ENCODE peak calls at places on chromosomes 16 and 17, in five cellular contexts. One of them, this sample, is unnamed.

GRCh38 chr16:89695086-89695874 is 6.2 kb downstream of the SPATA2L start:
- DNase-seq in astrocyte of the cerebellum: no peak
- DNase-seq in AG09319: no peak
- DNase-seq in omental fat pad: no peak
- DNase-seq in nephron progenitor cell: no peak
- DNase-seq in this sample: no peak

GRCh38 chr16:81863630-81864352 is 84.7 kb downstream of the PLCG2 start:
- DNase-seq in astrocyte of the cerebellum: no peak
- DNase-seq in AG09319: no peak
- DNase-seq in omental fat pad: no peak
- DNase-seq in nephron progenitor cell: no peak
- DNase-seq in this sample: no peak

GRCh38 chr16:82136956-82137818 is 32.8 kb downstream of the MPHOSPH6 start:
- DNase-seq in astrocyte of the cerebellum: peak
- DNase-seq in AG09319: no peak
- DNase-seq in omental fat pad: no peak
- DNase-seq in nephron progenitor cell: no peak
- DNase-seq in this sample: no peak

GRCh38 chr17:37283414-37283961 is 92.3 kb upstream of the C17orf78 start:
- DNase-seq in astrocyte of the cerebellum: no peak
- DNase-seq in AG09319: peak
- DNase-seq in omental fat pad: no peak
- DNase-seq in nephron progenitor cell: no peak
- DNase-seq in this sample: no peak

GRCh38 chr17:43018008-43018853 is 4.0 kb downstream of the VAT1 start:
- DNase-seq in astrocyte of the cerebellum: no peak
- DNase-seq in AG09319: no peak
- DNase-seq in omental fat pad: no peak
- DNase-seq in nephron progenitor cell: peak
- DNase-seq in this sample: no peak

GRCh38 chr17:60321336-60322055 is 70.4 kb downstream of the USP32 start:
- DNase-seq in astrocyte of the cerebellum: no peak
- DNase-seq in AG09319: no peak
- DNase-seq in omental fat pad: no peak
- DNase-seq in nephron progenitor cell: no peak
- DNase-seq in this sample: no peak

GRCh38 chr17:30472238-30472890 is 4.8 kb upstream of the GOSR1 start:
- DNase-seq in astrocyte of the cerebellum: no peak
- DNase-seq in AG09319: no peak
- DNase-seq in omental fat pad: no peak
- DNase-seq in nephron progenitor cell: no peak
- DNase-seq in this sample: no peak

GRCh38 chr17:50904522-50905459 is 38.6 kb upstream of the TOB1 start:
- DNase-seq in astrocyte of the cerebellum: peak
- DNase-seq in AG09319: no peak
- DNase-seq in omental fat pad: no peak
- DNase-seq in nephron progenitor cell: no peak
- DNase-seq in this sample: no peak

DNA sequence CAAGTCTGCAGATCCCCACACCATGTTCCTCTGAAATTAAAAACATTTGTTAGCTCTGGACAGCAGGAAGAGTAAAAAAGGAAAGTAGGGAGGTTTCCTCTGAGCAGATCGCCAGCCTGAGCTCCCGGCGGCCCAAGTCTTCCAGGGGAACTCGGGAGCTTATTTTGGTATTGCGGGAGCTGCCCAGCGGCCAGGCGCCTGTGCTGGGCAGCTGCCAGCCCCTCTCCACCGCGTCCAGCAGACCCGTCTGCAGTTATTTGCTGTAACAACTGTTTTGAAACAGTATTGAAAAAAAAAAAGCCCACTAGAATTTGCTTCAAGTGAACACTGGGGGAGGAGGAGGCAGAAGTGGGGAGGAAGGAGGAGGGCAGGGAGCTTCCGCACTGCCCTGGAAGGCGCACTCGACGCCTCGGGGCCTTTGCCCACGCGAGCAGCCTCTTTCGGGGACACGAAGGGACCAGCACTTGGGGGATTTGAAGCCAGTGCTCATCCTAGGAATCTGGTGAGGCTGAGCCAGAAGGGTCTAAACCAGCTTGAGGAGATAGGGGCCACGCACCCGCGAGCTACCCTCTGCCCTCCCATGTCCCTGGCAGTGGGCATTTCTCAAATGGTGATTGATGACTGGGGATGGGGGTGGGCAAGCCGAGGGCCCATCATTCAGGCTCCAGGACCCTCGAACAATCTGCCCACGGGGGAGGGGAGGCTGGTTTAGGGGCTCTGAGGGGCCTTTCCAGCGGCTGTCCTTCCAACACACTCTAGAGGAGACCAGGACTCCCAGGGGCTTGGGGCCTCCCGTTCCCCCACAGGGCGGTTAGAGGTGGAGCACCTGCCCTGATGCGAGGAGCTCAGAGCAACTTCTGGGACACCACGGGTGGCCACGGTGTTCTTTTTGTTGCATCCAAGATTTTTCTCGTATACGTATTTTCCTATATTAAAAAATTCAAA is 3.0 kb upstream of the BAHCC1 start:
- DNase-seq in astrocyte of the cerebellum: no peak
- DNase-seq in AG09319: peak
- DNase-seq in omental fat pad: no peak
- DNase-seq in nephron progenitor cell: no peak
- DNase-seq in this sample: no peak
- TF ChIP-seq CTCF in astrocyte of the cerebellum: no peak
- TF ChIP-seq CTCF in AG09319: no peak
- TF ChIP-seq CTCF in omental fat pad: no peak
- TF ChIP-seq CTCF in nephron progenitor cell: no peak
- TF ChIP-seq CTCF in this sample: no peak

DNA sequence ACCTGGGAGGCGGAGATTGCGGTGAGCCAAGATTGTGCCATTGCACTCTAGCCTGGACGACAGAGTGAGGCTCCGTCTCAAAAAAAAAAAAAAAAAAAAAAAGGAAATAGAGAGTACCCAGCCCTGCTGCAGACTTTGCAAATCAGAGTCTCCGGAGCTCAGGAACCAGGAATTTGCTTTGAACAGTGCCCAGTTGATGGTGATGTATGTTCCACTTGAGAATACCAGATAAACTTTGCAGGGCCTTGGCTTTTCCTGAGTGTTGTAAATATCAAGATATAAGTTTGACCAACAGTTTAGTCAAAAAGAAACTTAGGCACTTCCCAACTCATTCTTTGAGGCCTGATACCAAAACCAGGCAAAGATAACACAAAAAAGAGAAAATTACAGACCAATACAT is 30.6 kb upstream of the MAP3K14 start:
- DNase-seq in astrocyte of the cerebellum: no peak
- DNase-seq in AG09319: no peak
- DNase-seq in omental fat pad: no peak
- DNase-seq in nephron progenitor cell: no peak
- DNase-seq in this sample: no peak
- TF ChIP-seq CTCF in astrocyte of the cerebellum: no peak
- TF ChIP-seq CTCF in AG09319: no peak
- TF ChIP-seq CTCF in omental fat pad: no peak
- TF ChIP-seq CTCF in nephron progenitor cell: no peak
- TF ChIP-seq CTCF in this sample: no peak

GRCh38 chr16:30660424-30661251 is 2.4 kb downstream of the FBRS start:
- DNase-seq in astrocyte of the cerebellum: no peak
- DNase-seq in AG09319: no peak
- DNase-seq in omental fat pad: no peak
- DNase-seq in nephron progenitor cell: no peak
- DNase-seq in this sample: no peak

GRCh38 chr16:30657866-30658730 is at the start of gene FBRS:
- DNase-seq in astrocyte of the cerebellum: peak
- DNase-seq in AG09319: peak
- DNase-seq in omental fat pad: peak
- DNase-seq in nephron progenitor cell: peak
- DNase-seq in this sample: peak

GRCh38 chr16:30659507-30660423 is 1.5 kb downstream of the FBRS start:
- DNase-seq in astrocyte of the cerebellum: no peak
- DNase-seq in AG09319: no peak
- DNase-seq in omental fat pad: no peak
- DNase-seq in nephron progenitor cell: peak
- DNase-seq in this sample: no peak

GRCh38 chr16:30656974-30657865 is 1.0 kb upstream of the FBRS start:
- DNase-seq in astrocyte of the cerebellum: no peak
- DNase-seq in AG09319: no peak
- DNase-seq in omental fat pad: no peak
- DNase-seq in nephron progenitor cell: no peak
- DNase-seq in this sample: no peak

DNA sequence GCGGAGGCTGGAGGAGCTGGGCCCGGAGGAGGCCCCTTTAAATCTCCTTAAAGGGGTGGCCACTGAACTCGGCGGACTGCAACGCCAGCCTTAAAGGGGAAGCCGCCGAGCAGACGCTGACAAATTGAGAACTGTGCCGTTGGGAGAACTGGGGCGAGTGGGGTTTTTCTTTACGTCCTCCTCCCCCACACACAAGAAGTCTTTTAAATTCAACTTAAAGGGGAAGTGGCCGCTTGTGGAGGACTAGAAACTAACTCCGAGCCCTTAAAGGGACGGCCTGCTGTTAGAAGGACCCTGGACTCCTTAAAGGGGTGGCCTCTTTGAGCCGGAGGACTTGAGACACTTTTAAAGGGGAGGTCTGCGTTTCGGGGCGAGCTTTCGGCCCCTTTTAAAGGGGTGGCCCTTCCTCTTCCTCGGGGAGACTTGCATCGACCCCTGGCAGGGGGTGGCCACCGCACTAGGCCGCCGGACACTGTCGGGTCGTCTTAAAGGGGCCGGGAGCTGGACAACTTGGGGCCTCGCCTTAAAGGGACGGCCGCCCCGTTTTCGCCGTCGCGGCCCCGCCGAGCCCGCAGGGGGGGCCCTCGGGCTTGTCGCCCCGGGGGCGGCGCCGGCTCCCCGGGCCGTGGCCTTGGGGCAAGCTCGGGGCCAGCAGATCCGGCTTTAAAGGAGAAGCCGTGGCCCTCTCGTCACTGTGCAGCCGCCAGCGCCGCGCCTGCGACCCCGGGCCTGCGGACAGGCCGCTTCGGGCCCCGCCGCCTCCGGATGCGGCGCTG is 688 bp downstream of the FBRS start:
- DNase-seq in astrocyte of the cerebellum: peak
- DNase-seq in AG09319: peak
- DNase-seq in omental fat pad: peak
- DNase-seq in nephron progenitor cell: peak
- DNase-seq in this sample: peak
- TF ChIP-seq CTCF in astrocyte of the cerebellum: no peak
- TF ChIP-seq CTCF in AG09319: no peak
- TF ChIP-seq CTCF in omental fat pad: no peak
- TF ChIP-seq CTCF in nephron progenitor cell: no peak
- TF ChIP-seq CTCF in this sample: no peak

DNA sequence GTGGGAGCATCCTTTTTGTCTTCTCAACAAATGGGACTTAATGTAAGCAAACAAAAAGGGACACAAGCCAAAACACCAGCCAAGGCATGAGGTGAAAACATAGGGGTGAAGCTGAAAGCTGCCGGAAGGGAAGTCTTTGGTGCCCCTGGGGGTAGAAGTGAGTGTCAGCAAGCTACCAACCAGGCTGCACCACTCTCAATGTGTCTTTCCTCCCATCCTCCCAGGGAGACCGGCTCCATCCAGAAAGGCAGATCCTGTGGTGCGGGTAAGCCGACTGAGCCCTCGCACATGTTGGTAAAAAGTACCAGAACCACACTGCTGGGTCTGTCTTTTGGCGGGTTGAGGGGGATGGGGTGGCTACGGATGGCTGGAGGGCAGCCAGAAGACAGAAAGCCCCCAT is 52.0 kb upstream of the SREBF1 start:
- DNase-seq in astrocyte of the cerebellum: no peak
- DNase-seq in AG09319: no peak
- DNase-seq in omental fat pad: no peak
- DNase-seq in nephron progenitor cell: peak
- DNase-seq in this sample: no peak
- TF ChIP-seq CTCF in astrocyte of the cerebellum: peak
- TF ChIP-seq CTCF in AG09319: no peak
- TF ChIP-seq CTCF in omental fat pad: no peak
- TF ChIP-seq CTCF in nephron progenitor cell: peak
- TF ChIP-seq CTCF in this sample: no peak

DNA sequence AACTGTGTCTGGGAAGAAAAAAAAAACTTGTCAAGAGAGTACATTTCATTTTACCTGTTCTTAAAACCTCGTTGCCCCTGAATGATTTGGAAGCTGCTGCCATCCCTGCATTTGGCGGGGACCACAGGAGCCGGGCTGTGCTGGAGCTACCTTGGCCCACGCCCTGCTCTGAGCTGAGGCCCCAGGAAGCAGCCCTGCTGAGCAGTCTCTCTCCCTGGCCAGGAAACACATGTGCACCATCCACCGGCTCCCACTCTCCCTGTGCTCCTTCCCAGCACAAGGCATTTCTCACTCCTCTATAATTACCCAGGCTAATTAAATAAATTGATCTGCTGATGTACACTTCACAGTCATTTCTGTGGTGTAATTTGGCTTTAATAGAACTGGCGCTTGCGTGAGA is 252.1 kb upstream of the EEF2KMT start:
- DNase-seq in astrocyte of the cerebellum: no peak
- DNase-seq in AG09319: no peak
- DNase-seq in omental fat pad: no peak
- DNase-seq in nephron progenitor cell: no peak
- DNase-seq in this sample: no peak
- TF ChIP-seq CTCF in astrocyte of the cerebellum: no peak
- TF ChIP-seq CTCF in AG09319: no peak
- TF ChIP-seq CTCF in omental fat pad: no peak
- TF ChIP-seq CTCF in nephron progenitor cell: no peak
- TF ChIP-seq CTCF in this sample: no peak

GRCh38 chr17:79796570-79797491 is at the start of gene CBX8:
- DNase-seq in astrocyte of the cerebellum: peak
- DNase-seq in AG09319: peak
- DNase-seq in omental fat pad: peak
- DNase-seq in nephron progenitor cell: peak
- DNase-seq in this sample: peak
- TF ChIP-seq CTCF in astrocyte of the cerebellum: no peak
- TF ChIP-seq CTCF in AG09319: no peak
- TF ChIP-seq CTCF in omental fat pad: no peak
- TF ChIP-seq CTCF in nephron progenitor cell: no peak
- TF ChIP-seq CTCF in this sample: no peak

DNA sequence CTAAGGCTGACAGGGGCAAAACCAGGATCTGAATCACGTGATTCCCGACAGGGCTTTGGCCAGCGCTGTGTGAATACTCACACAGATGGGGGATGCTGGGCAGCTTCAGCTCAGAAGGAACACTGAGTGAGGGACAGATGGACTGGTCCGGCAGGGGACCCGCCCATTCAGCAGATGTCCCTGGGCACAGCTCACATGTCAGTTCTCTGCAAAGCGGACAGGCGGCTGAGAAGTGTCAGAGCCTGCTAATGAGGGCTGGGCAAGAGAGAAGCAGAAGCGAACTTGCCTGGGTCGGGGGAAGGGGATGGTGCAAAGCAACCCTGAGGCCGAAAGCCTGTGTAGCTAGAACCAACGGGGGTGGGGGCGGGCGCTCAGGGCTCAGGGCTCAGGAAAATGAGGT is 11.9 kb upstream of the GLIS2 start:
- DNase-seq in astrocyte of the cerebellum: no peak
- DNase-seq in AG09319: no peak
- DNase-seq in omental fat pad: no peak
- DNase-seq in nephron progenitor cell: no peak
- DNase-seq in this sample: no peak
- TF ChIP-seq CTCF in astrocyte of the cerebellum: no peak
- TF ChIP-seq CTCF in AG09319: no peak
- TF ChIP-seq CTCF in omental fat pad: no peak
- TF ChIP-seq CTCF in nephron progenitor cell: no peak
- TF ChIP-seq CTCF in this sample: no peak

GRCh38 chr16:62068747-62069146 is 32.5 kb upstream of the CDH8 start:
- DNase-seq in astrocyte of the cerebellum: no peak
- DNase-seq in AG09319: no peak
- DNase-seq in omental fat pad: no peak
- DNase-seq in nephron progenitor cell: no peak
- DNase-seq in this sample: no peak
- TF ChIP-seq CTCF in astrocyte of the cerebellum: peak
- TF ChIP-seq CTCF in AG09319: no peak
- TF ChIP-seq CTCF in omental fat pad: no peak
- TF ChIP-seq CTCF in nephron progenitor cell: peak
- TF ChIP-seq CTCF in this sample: no peak